ENCODE peak calls at places on chromosomes 3 and 15, in four cellular contexts. A is endodermal cell; K is CD4-positive, CD25-positive, alpha-beta regulatory T cell; E is CD8-positive, alpha-beta memory T cell. X is an unnamed sample. For H3K9me3, the result is how much of the 10 kb centered on the place peaks cover.

GRCh38 chr15:68816795-68817303 is 3.8 kb downstream of the ANP32A start:
- DNase-seq in K (peak), A (no peak), E (peak), X (no peak)

GRCh38 chr3:82000773-82001172 is 239.3 kb upstream of the GBE1 start:
- DNase-seq in A (no peak), K (no peak), E (no peak), X (no peak)

GRCh38 chr3:5029715-5030114 is 50.5 kb downstream of the BHLHE40 start:
- DNase-seq in A (no peak), K (no peak), E (no peak), X (no peak)

GRCh38 chr15:66789029-66790025 is 87.3 kb downstream of the SMAD6 start:
- DNase-seq in K (peak), E (no peak), A (peak), X (no peak)

GRCh38 chr3:170056710-170057454 is 19.1 kb downstream of the GPR160 start:
- DNase-seq in A (no peak), K (peak), E (no peak), X (no peak)

GRCh38 chr3:107068980-107069379 is 308.3 kb upstream of the CCDC54 start:
- DNase-seq in A (no peak), K (no peak), E (no peak), X (no peak)

GRCh38 chr3:20040476-20041196 is 390 bp downstream of the KAT2B start:
- DNase-seq in K (peak), A (peak), E (peak), X (peak)

GRCh38 chr15:78228356-78228996 is 5.9 kb downstream of the ACSBG1 start:
- DNase-seq in A (no peak), E (no peak), K (no peak), X (no peak)

GRCh38 chr3:64048631-64049061 is 25.4 kb upstream of the PSMD6 start:
- DNase-seq in K (no peak), E (no peak), A (peak), X (no peak)

GRCh38 chr15:89647191-89647851 is 7.9 kb downstream of the KIF7 start:
- DNase-seq in E (peak), A (peak), K (peak), X (peak)

GRCh38 chr3:22231061-22231460 is 480.1 kb upstream of the ZNF385D start:
- DNase-seq in A (no peak), E (no peak), K (no peak), X (no peak)

GRCh38 chr15:69939513-69940440 is 157.9 kb downstream of the TLE3 start:
- DNase-seq in K (no peak), A (peak), E (no peak), X (no peak)

GRCh38 chr3:126538316-126538715 is 14.4 kb downstream of the CHST13 start:
- DNase-seq in A (no peak), K (no peak), E (no peak), X (no peak)

GRCh38 chr15:66226736-66227135 is 26.8 kb downstream of the MEGF11 start:
- DNase-seq in A (no peak), K (no peak), E (no peak), X (no peak)

GRCh38 chr15:38652998-38653397 is 88.4 kb upstream of the RASGRP1 start:
- DNase-seq in A (no peak), E (peak), K (peak), X (peak)

GRCh38 chr3:97612632-97613031 is 151.9 kb upstream of the ARL6 start:
- DNase-seq in K (no peak), E (no peak), A (no peak), X (no peak)

GRCh38 chr15:68691667-68692066 is 112.9 kb downstream of the CORO2B start:
- DNase-seq in E (no peak), K (no peak), A (no peak), X (no peak)

GRCh38 chr15:94056314-94056713 is 175.0 kb upstream of the MCTP2 start:
- DNase-seq in A (no peak), K (no peak), E (no peak), X (no peak)

GRCh38 chr15:41115088-41115651 is 910 bp downstream of the INO80 start:
- DNase-seq in A (peak), E (no peak), K (no peak), X (no peak)

GRCh38 chr3:11991751-11992150 is 12.4 kb upstream of the SYN2 start:
- DNase-seq in E (no peak), A (no peak), K (no peak), X (no peak)

GRCh38 chr3:32852146-32852545 is 34.3 kb downstream of the TRIM71 start:
- DNase-seq in E (no peak), A (no peak), K (no peak), X (no peak)

GRCh38 chr3:10370429-10370828 is 49.5 kb upstream of the SEC13 start:
- DNase-seq in K (no peak), A (no peak), E (no peak), X (no peak)

GRCh38 chr15:45187894-45188830 is at the start of gene SHF:
- DNase-seq in A (peak), K (peak), E (peak), X (no peak)

GRCh38 chr3:119817964-119818363 is 36.1 kb downstream of the NR1I2 start:
- DNase-seq in E (no peak), K (no peak), A (peak), X (no peak)

GRCh38 chr3:69357196-69357595 is 28.7 kb downstream of the FRMD4B start:
- DNase-seq in A (no peak), E (no peak), K (no peak), X (no peak)

GRCh38 chr15:67384761-67385160 is 130.2 kb downstream of the IQCH start:
- DNase-seq in K (no peak), E (no peak), A (no peak), X (no peak)

GRCh38 chr3:106167728-106168127 is 298.9 kb upstream of the CBLB start:
- DNase-seq in E (no peak), A (no peak), K (no peak), X (no peak)

GRCh38 chr3:104564045-104564643 is 802.6 kb upstream of the ALCAM start:
- DNase-seq in E (peak), A (peak), K (peak), X (peak)

GRCh38 chr15:67109141-67110034 is 44.0 kb downstream of the SMAD3 start:
- DNase-seq in K (no peak), A (no peak), E (peak), X (no peak)

GRCh38 chr15:68487087-68487843 is 55.3 kb upstream of the ITGA11 start:
- DNase-seq in K (no peak), A (no peak), E (no peak), X (no peak)

GRCh38 chr3:128725547-128725931 is 444 bp upstream of the RAB7A start:
- DNase-seq in K (no peak), E (no peak), A (no peak), X (no peak)

GRCh38 chr3:14532691-14533456 is 7.3 kb downstream of the GRIP2 start:
- DNase-seq in K (peak), A (peak), E (no peak), X (no peak)

GRCh38 chr3:49017978-49018706 is at the start of gene DALRD3:
- DNase-seq in K (peak), E (peak), A (peak), X (peak)

GRCh38 chr3:64225695-64226499 is 631 bp upstream of the PRICKLE2 start:
- DNase-seq in A (no peak), K (no peak), E (no peak), X (no peak)

GRCh38 chr15:65369148-65369547 is 8.7 kb downstream of the IGDCC3 start:
- DNase-seq in K (no peak), E (no peak), A (peak), X (no peak)

GRCh38 chr3:11244131-11244677 is 28.0 kb upstream of the ATG7 start:
- DNase-seq in K (no peak), A (no peak), E (no peak), X (no peak)

GRCh38 chr3:57160046-57160730 is 5.0 kb downstream of the IL17RD start:
- DNase-seq in K (no peak), A (peak), E (no peak), X (no peak)

GRCh38 chr3:171315101-171315500 is 145.1 kb downstream of the TNIK start:
- DNase-seq in K (no peak), A (no peak), E (no peak), X (no peak)

GRCh38 chr3:190004656-190005055 is 116.0 kb downstream of the P3H2 start:
- DNase-seq in E (no peak), A (no peak), K (no peak), X (no peak)

GRCh38 chr3:113221703-113222257 is 10.4 kb downstream of the BOC start:
- DNase-seq in E (no peak), A (no peak), K (no peak), X (no peak)

GRCh38 chr15:26355671-26356070 is 417.2 kb downstream of the GABRB3 start:
- DNase-seq in E (no peak), K (no peak), A (no peak), X (no peak)
- H3K9me3 ChIP-seq in E (under half), K (under half), A (under half), X (under half)

GRCh38 chr15:92944946-92945521 is 44.9 kb downstream of the CHD2 start:
- DNase-seq in K (no peak), A (no peak), E (no peak), X (no peak)

GRCh38 chr15:92942706-92943105 is 42.6 kb downstream of the CHD2 start:
- DNase-seq in K (no peak), E (no peak), A (no peak), X (no peak)

GRCh38 chr15:92947071-92947730 is 47.1 kb downstream of the CHD2 start:
- DNase-seq in A (no peak), K (no peak), E (no peak), X (no peak)

GRCh38 chr15:92941668-92942067 is 41.5 kb downstream of the CHD2 start:
- DNase-seq in E (no peak), A (no peak), K (no peak), X (no peak)

DNA sequence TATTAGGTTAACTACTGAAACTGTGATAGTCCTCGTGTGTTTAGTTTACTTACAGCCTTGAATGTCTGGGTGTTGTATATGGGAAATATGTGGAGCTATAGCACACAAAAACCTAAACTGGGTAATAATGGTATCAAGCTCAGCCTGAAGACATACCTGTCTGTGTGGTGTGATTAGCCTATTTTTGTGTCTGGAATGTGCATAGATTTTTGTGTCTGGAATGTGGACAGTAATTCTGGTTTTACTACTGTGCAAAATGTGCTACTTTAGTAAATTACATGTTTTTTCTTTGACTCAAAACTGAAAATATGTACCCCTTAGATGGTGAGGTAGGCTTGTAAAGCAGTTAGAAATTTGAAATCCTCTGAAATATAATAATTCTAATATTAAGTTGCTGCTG is 43.5 kb downstream of the CHD2 start:
- DNase-seq in E (no peak), A (no peak), K (no peak), X (no peak)
- H3K9me3 ChIP-seq in E (under half), A (half or more), K (under half), X (under half)

DNA sequence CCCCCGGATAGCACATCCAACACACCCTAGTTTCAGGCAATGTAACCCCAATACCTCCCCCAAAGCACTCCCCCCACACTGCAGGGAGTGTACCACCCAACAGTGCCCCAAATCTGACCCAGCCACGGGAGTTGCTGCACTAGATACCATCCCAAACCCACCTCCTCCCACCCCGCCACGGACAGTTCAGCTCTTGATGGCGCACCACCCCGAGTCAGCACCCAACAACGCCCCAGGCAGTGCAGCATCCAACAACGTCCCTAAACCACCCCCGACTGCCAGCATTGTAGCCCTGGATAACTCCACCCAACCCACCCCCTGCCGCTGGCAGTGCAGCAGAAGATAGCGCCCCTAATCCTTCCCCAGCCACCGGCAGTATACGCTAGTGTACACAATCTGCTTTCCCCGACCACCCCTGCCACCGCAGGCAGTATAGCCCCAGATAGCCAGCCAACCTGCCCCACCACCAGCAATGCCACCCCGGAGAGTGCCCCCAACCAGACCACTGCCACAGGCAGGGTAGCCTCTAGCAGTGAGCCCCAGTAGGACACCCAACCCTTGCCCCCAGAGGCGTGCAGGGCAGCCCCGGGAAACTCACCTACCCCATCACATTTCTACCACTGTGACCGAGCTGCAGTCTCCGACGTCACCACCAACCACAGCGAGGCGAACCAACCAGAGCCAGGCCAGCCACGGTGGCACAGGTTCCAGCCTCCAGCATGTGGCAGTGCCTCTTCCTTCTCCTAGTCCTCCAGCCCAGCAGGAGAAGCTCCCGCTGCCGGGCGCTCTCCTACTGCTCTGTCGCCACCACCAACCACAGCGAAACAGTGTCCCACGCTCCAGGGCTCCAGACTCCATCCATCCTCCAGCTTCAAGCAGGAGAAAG is 178.1 kb downstream of the POTEB3 start:
- DNase-seq in E (no peak), K (no peak), A (peak), X (peak)
- H3K9me3 ChIP-seq in E (under half), K (under half), A (half or more), X (under half)

DNA sequence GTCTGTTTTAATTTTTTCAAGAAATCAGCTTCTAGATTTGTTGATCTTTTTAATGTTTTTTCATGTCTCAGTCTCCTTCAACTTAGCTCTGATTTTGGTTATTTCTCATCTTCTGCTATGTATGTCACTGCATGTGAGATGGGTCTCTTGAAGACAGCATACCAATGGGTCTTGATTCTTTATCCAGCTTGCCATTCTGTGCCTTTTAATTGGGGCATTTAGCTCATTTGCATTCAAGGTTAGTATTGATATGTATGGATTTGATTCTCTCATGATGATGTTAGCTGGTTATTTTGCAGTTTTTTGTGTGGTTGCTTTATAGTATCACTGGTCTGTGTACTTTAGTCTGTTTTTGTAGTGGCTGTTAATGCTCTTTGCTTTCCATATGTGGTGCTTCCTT is 39.4 kb downstream of the CEP63 start:
- DNase-seq in K (no peak), A (no peak), E (no peak), X (no peak)
- H3K9me3 ChIP-seq in K (under half), A (under half), E (under half), X (under half)

DNA sequence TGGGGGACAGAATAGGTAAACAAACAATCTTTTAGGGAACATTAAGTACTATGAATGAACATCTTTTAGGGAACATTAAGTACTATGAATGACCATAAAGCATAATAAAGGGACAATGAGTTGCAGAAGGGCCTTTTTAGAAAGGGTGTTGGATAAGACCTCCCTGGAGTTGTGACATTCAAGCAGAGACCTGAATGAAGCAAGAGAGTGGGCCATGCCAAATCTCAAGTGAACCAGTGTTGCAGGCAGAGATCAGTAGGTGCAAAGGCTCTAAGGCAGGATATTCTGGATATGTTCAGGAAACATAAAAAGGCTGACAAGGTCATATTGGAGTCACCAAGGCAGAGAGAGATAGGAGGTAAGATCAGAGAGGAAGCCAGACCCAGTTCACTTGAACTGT is 29.4 kb upstream of the ZBTB38 start:
- DNase-seq in K (no peak), A (no peak), E (no peak), X (no peak)
- H3K9me3 ChIP-seq in K (under half), A (under half), E (under half), X (under half)

DNA sequence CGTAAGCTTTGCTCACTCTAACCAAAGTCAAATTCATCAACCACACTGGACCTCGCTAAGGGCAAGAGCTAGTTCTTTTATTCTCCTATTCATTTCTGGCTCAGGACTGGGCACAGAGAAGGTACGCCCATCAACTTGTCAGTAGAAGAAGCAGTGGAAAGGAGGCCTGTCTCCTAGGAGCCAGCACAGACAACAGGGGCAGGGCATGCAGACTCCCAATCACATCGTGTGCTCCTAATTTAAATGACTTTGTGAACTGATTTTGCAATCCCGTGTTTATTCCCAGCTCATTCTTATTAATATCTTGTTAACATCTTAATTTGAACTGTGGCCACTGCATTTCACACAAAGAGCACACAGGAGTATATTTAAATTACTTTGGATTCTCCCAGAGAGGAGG is 161.1 kb upstream of the BCL6 start:
- DNase-seq in E (no peak), K (no peak), A (no peak), X (no peak)
- H3K9me3 ChIP-seq in E (under half), K (under half), A (under half), X (under half)

GRCh38 chr3:138542977-138543376 is 51.1 kb downstream of the CEP70 start:
- DNase-seq in E (no peak), A (no peak), K (no peak), X (no peak)
- H3K9me3 ChIP-seq in E (under half), A (half or more), K (under half), X (under half)

DNA sequence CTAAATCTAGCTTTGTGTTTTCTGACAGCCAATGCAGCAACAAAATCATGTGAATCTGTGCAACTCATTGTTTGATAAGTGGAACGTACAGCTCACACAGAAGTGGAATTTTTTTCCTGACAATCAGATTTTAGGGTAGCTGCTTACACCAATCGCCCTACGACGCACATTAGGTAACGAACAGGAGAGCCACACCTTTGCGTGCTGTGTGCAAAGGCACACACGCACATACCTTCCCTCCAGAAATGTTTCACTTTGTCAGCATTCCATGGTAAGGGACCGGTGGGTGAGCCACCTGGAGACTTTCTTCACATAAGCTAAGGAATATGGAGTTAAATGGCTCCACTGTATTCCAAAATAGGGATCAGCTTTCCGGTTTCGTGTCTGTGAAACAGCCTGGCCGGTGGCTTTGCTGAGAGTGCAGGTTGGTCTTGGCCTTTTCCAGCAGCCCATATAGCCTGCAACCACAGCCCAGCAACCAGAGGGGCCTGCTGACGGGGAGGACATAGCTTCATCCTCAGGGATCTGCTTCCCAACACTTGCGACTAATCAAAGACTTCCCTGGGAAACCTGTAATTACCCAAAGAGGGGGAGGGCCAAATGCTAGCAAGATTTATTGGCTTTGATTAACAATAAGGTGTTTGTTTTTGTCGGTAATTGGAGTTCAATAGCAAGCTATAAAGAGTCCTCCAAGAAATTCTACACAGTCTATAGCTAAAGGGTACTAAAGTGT is 145.3 kb downstream of the ADAMTS17 start:
- DNase-seq in K (no peak), E (no peak), A (peak), X (no peak)
- H3K9me3 ChIP-seq in K (under half), E (under half), A (under half), X (under half)

DNA sequence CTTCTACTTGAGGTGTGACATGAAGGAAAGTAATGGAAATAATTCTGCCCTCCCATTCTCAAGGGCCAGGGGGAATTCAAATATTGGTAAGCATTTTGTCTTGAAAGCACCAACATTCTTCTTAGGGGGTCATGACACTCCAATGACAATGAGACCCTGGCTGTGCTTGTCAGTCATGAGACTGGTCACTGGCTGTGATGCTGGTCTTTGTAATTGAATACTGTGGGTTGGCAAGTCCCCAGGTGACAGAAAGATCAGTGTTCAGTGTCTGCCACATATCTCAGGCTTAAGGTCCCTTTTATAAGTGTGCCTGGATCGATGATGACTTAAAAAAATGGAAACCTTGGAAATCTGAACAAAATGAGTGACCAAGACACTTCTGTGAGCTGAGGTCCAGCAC is 151.4 kb downstream of the SNRPN start:
- DNase-seq in E (no peak), A (no peak), K (no peak), X (no peak)
- H3K9me3 ChIP-seq in E (under half), A (under half), K (half or more), X (under half)

X was measured in T-helper 17 cell.